ENCODE peak calls at places on chromosomes 3 and 15, in four cellular contexts. U is GM12878, N is GM12891, L is HL-60. F is an unnamed sample.

GRCh38 chr3:107988464-107989156 is 102.2 kb downstream of the CD47 start:
- DNase-seq in U (no peak), N (no peak), L (no peak), F (no peak)

GRCh38 chr15:87322223-87322622 is 934.3 kb downstream of the NTRK3 start:
- DNase-seq in U (no peak), N (no peak), L (no peak), F (no peak)

GRCh38 chr3:55698826-55699225 is 211.7 kb upstream of the WNT5A start:
- DNase-seq in U (no peak), N (no peak), L (no peak), F (no peak)

GRCh38 chr3:27533718-27534578 is 49.8 kb upstream of the SLC4A7 start:
- DNase-seq in U (peak; percentile 48), N (no peak), L (no peak), F (no peak)

GRCh38 chr3:99413504-99413903 is 224.9 kb upstream of the COL8A1 start:
- DNase-seq in U (no peak), N (no peak), L (no peak), F (no peak)

GRCh38 chr3:25429960-25430941 is 2.2 kb downstream of the RARB start:
- DNase-seq in U (no peak), N (no peak), L (no peak), F (no peak)

GRCh38 chr3:42493798-42494151 is 8.7 kb upstream of the VIPR1 start:
- DNase-seq in U (no peak), N (no peak), L (no peak), F (no peak)

GRCh38 chr3:11555211-11555782 is 88.4 kb downstream of the VGLL4 start:
- DNase-seq in U (no peak), N (no peak), L (no peak), F (no peak)

GRCh38 chr3:14007006-14007405 is 117.7 kb downstream of the CHCHD4 start:
- DNase-seq in U (no peak), N (no peak), L (no peak), F (no peak)

GRCh38 chr3:180913582-180914404 is 1.3 kb downstream of the FXR1 start:
- DNase-seq in U (no peak), N (no peak), L (no peak), F (peak; percentile 26)

GRCh38 chr3:94184781-94185180 is 121.9 kb downstream of the NSUN3 start:
- DNase-seq in U (no peak), N (no peak), L (no peak), F (no peak)

GRCh38 chr3:171839270-171839669 is 3.9 kb upstream of the TMEM212 start:
- DNase-seq in U (no peak), N (no peak), L (no peak), F (no peak)

GRCh38 chr3:195033531-195034091 is 237.3 kb downstream of the XXYLT1 start:
- DNase-seq in U (no peak), N (no peak), L (no peak), F (no peak)

GRCh38 chr3:95120921-95121320 is 1058.1 kb downstream of the NSUN3 start:
- DNase-seq in U (no peak), N (no peak), L (no peak), F (no peak)

GRCh38 chr15:77413687-77414349 is 6.1 kb downstream of the PEAK1 start:
- DNase-seq in U (no peak), N (no peak), L (no peak), F (peak; percentile 9)

GRCh38 chr3:40691598-40691905 is 166.8 kb downstream of the ZNF621 start:
- DNase-seq in U (no peak), N (no peak), L (no peak), F (no peak)

GRCh38 chr15:69392352-69392751 is 21.8 kb upstream of the KIF23 start:
- DNase-seq in U (no peak), N (no peak), L (no peak), F (no peak)

GRCh38 chr3:50256978-50257890 is 11.7 kb upstream of the SEMA3B start:
- DNase-seq in U (no peak), N (no peak), L (peak; percentile 16), F (no peak)

GRCh38 chr3:63993653-63994079 is 29.6 kb downstream of the PSMD6 start:
- DNase-seq in U (no peak), N (peak; percentile 44), L (peak; percentile 35), F (peak; percentile 60)

GRCh38 chr15:39583586-39584265 is 2.8 kb downstream of the THBS1 start:
- DNase-seq in U (no peak), N (no peak), L (no peak), F (peak; percentile 38)

DNA sequence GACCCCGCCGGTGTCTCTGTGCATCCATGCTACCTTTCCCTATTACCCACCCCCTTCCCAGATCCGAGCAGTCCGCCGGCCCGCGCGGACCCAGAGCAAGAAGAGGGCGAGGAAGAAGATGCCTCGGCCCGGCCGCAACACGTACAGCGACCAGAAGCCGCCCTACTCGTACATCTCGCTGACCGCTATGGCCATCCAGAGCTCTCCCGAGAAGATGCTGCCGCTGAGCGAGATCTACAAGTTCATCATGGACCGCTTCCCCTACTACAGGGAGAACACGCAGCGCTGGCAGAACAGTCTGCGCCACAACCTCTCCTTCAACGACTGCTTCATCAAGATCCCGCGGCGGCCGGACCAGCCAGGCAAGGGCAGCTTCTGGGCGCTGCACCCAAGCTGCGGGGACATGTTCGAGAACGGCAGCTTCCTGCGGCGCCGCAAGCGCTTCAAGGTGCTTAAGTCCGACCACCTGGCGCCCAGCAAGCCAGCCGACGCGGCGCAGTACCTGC is 788 bp downstream of the FOXB1 start:
- DNase-seq in U (no peak), N (no peak), L (peak; percentile 3), F (no peak)
- TF ChIP-seq SPI1 in U (no peak), N (no peak), L (no peak), F (no peak)

GRCh38 chr3:119409844-119410243 is 53.6 kb downstream of the TMEM39A start:
- DNase-seq in U (no peak), N (no peak), L (no peak), F (no peak)
- TF ChIP-seq SPI1 in U (no peak), N (no peak), L (no peak), F (no peak)

GRCh38 chr3:58952128-58952917 is 97.5 kb downstream of the CFAP20DC start:
- DNase-seq in U (peak; percentile 17), N (no peak), L (no peak), F (no peak)
- TF ChIP-seq SPI1 in U (no peak), N (no peak), L (no peak), F (no peak)

DNA sequence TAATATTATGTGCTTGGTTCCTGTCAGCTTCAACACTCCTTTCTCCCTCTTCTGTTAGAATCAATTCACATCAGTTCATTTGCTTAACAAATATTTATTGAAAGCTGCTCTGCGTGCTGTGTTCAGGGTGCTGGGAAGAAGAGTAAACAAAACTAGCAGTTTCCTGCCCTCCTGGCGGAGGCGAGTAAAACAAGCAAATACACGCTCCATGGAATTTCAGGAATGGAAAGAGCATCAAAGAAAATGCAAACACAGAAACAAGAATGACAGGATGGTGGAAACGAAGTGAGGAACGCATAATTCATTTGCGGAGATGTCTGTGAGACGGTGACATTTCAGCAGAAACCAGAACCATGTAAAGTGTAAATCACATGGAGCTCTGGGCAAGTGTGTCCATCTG is 49.4 kb upstream of the SPTSSB start:
- DNase-seq in U (no peak), N (no peak), L (no peak), F (no peak)
- TF ChIP-seq SPI1 in U (no peak), N (no peak), L (no peak), F (no peak)

GRCh38 chr15:25846377-25846776 is 16.8 kb downstream of the ATP10A start:
- DNase-seq in U (no peak), N (no peak), L (no peak), F (no peak)
- TF ChIP-seq SPI1 in U (no peak), N (no peak), L (no peak), F (no peak)

GRCh38 chr3:197491478-197491877 is 64.3 kb downstream of the BDH1 start:
- DNase-seq in U (no peak), N (no peak), L (no peak), F (no peak)

GRCh38 chr3:197490098-197490497 is 65.7 kb downstream of the BDH1 start:
- DNase-seq in U (no peak), N (no peak), L (no peak), F (no peak)

GRCh38 chr3:197491923-197492664 is 63.7 kb downstream of the BDH1 start:
- DNase-seq in U (no peak), N (no peak), L (no peak), F (no peak)

GRCh38 chr3:197493049-197493448 is 62.7 kb downstream of the BDH1 start:
- DNase-seq in U (no peak), N (no peak), L (no peak), F (no peak)

GRCh38 chr3:197490659-197491058 is 65.1 kb downstream of the BDH1 start:
- DNase-seq in U (no peak), N (no peak), L (no peak), F (no peak)
- TF ChIP-seq SPI1 in U (no peak), N (no peak), L (no peak), F (no peak)

GRCh38 chr15:99895189-99895955 is 162.1 kb upstream of the LYSMD4 start:
- DNase-seq in U (peak; percentile 66), N (no peak), L (no peak), F (no peak)

DNA sequence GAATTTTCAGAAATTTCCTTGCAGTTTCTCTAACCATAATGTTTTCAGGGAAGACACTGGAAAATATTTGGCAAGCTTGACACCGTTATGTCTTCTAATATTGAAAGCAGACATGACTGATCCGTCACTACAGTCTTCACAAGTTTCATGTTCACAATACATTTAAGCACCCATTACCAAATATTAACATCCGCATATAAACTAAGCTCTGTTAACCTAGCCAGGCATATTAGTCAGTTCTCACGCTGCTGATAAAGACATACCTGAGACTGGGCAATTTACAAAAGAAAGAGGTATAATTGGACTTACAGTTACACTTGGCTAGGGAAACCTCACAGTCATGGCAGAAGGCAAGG is 162.7 kb upstream of the LYSMD4 start:
- DNase-seq in U (no peak), N (no peak), L (no peak), F (no peak)
- TF ChIP-seq SPI1 in U (no peak), N (no peak), L (no peak), F (no peak)

GRCh38 chr15:89345245-89345644 is 10.6 kb upstream of the POLG start:
- DNase-seq in U (no peak), N (no peak), L (no peak), F (no peak)

GRCh38 chr15:89353991-89354390 is 19.4 kb upstream of the POLG start:
- DNase-seq in U (no peak), N (no peak), L (no peak), F (no peak)

GRCh38 chr15:89352476-89352875 is 17.9 kb upstream of the POLG start:
- DNase-seq in U (no peak), N (no peak), L (no peak), F (no peak)

GRCh38 chr15:89346516-89346915 is 11.9 kb upstream of the POLG start:
- DNase-seq in U (no peak), N (no peak), L (no peak), F (no peak)

GRCh38 chr15:89349212-89349558 is 14.6 kb upstream of the POLG start:
- DNase-seq in U (no peak), N (no peak), L (no peak), F (no peak)
- TF ChIP-seq SPI1 in U (no peak), N (no peak), L (no peak), F (no peak)

GRCh38 chr15:73558529-73558928 is 74.7 kb downstream of the NPTN start:
- DNase-seq in U (no peak), N (no peak), L (no peak), F (no peak)

GRCh38 chr15:73555080-73555479 is 78.1 kb downstream of the NPTN start:
- DNase-seq in U (no peak), N (no peak), L (no peak), F (no peak)

GRCh38 chr15:73564255-73564654 is 68.9 kb downstream of the NPTN start:
- DNase-seq in U (no peak), N (no peak), L (peak; percentile 35), F (peak; percentile 39)

GRCh38 chr15:73560501-73561117 is 72.6 kb downstream of the NPTN start:
- DNase-seq in U (peak; percentile 9), N (no peak), L (no peak), F (peak; percentile 67)
- TF ChIP-seq SPI1 in U (no peak), N (no peak), L (no peak), F (no peak)

F was measured in K562.